ENCODE peak calls at places on chromosomes 11 and 22, in five cellular contexts. M is activated naive CD8-positive, alpha-beta T cell treated with anti-CD3 and anti-CD28 coated beads, Interleukin-2, amount 50 U/mL, for 16 hours; G is stimulated activated CD4-positive, alpha-beta T cell treated with anti-CD3 and anti-CD28 coated beads, TNF-alpha, amount 100 ng/mL, for 1 hour; I is hippocampal formation; H is foreskin melanocyte. V is an unnamed sample.

GRCh38 chr11:35658028-35658948 is 4.3 kb upstream of the TRIM44 start:
- DNase-seq in M (no peak), G (no peak), I (no peak), H (no peak), V (no peak)

GRCh38 chr11:1138053-1138452 is 19.7 kb upstream of the MUC5AC start:
- DNase-seq in M (no peak), G (no peak), I (no peak), H (no peak), V (no peak)

GRCh38 chr11:37948258-37948657 is 1350.2 kb upstream of the RAG2 start:
- DNase-seq in M (no peak), G (no peak), I (no peak), H (no peak), V (no peak)

GRCh38 chr22:29073618-29074275 is 912 bp downstream of the KREMEN1 start:
- DNase-seq in M (no peak), G (no peak), I (peak; percentile 6), H (no peak), V (no peak)

GRCh38 chr11:33452806-33453205 is 195.6 kb downstream of the HIPK3 start:
- DNase-seq in M (no peak), G (no peak), I (no peak), H (peak; percentile 22), V (peak; percentile 81)

GRCh38 chr22:31846161-31847115 is 92.6 kb downstream of the DEPDC5 start:
- DNase-seq in M (no peak), G (no peak), I (no peak), H (peak; percentile 97), V (no peak)

GRCh38 chr11:65493367-65494176 is 5.3 kb upstream of the MALAT1 start:
- DNase-seq in M (no peak), G (no peak), I (peak; percentile 30), H (peak; percentile 31), V (no peak)

GRCh38 chr11:469684-470667 is 19.9 kb downstream of the PTDSS2 start:
- DNase-seq in M (no peak), G (no peak), I (peak; percentile 70), H (peak; percentile 94), V (peak; percentile 13)

GRCh38 chr11:69950120-69950519 is 128.0 kb upstream of the ANO1 start:
- DNase-seq in M (no peak), G (no peak), I (no peak), H (no peak), V (no peak)

GRCh38 chr22:28601915-28602314 is 77.7 kb downstream of the TTC28 start:
- DNase-seq in M (no peak), G (no peak), I (no peak), H (no peak), V (no peak)

GRCh38 chr22:44605486-44605885 is 96.5 kb upstream of the PRR5 start:
- DNase-seq in M (no peak), G (no peak), I (no peak), H (no peak), V (no peak)

GRCh38 chr11:47056261-47056915 is 119.8 kb downstream of the CSTPP1 start:
- DNase-seq in M (no peak), G (no peak), I (no peak), H (peak; percentile 74), V (peak; percentile 26)